ENCODE peak calls at places on chromosomes 3 and 15, in four cellular contexts. One of them, this sample, is unnamed.

GRCh38 chr15:39409876-39410505 is 170.9 kb upstream of the THBS1 start:
- DNase-seq in sigmoid colon: no peak
- DNase-seq in GM12878: no peak
- DNase-seq in suprapubic skin: no peak
- DNase-seq in this sample: no peak

GRCh38 chr3:173938159-173938558 is 540.6 kb downstream of the NLGN1 start:
- DNase-seq in sigmoid colon: no peak
- DNase-seq in GM12878: no peak
- DNase-seq in suprapubic skin: no peak
- DNase-seq in this sample: no peak

GRCh38 chr15:52466134-52466701 is 62.5 kb downstream of the MYO5A start:
- DNase-seq in sigmoid colon: peak; percentile 68
- DNase-seq in GM12878: peak; percentile 97
- DNase-seq in suprapubic skin: no peak
- DNase-seq in this sample: no peak

GRCh38 chr3:63934041-63934440 is 21.9 kb upstream of the SCAANT1 start:
- DNase-seq in sigmoid colon: no peak
- DNase-seq in GM12878: no peak
- DNase-seq in suprapubic skin: no peak
- DNase-seq in this sample: no peak

GRCh38 chr3:113659121-113659531 is 37.3 kb downstream of the USF3 start:
- DNase-seq in sigmoid colon: no peak
- DNase-seq in GM12878: no peak
- DNase-seq in suprapubic skin: no peak
- DNase-seq in this sample: no peak

GRCh38 chr15:70855764-70856163 is 1.8 kb upstream of the LARP6 start:
- DNase-seq in sigmoid colon: no peak
- DNase-seq in GM12878: peak; percentile 39
- DNase-seq in suprapubic skin: no peak
- DNase-seq in this sample: no peak

GRCh38 chr15:51332211-51333147 is 5.9 kb downstream of the CYP19A1 start:
- DNase-seq in sigmoid colon: no peak
- DNase-seq in GM12878: no peak
- DNase-seq in suprapubic skin: no peak
- DNase-seq in this sample: peak; percentile 32

GRCh38 chr15:61759639-61760038 is 300.6 kb downstream of the VPS13C start:
- DNase-seq in sigmoid colon: no peak
- DNase-seq in GM12878: no peak
- DNase-seq in suprapubic skin: no peak
- DNase-seq in this sample: no peak

GRCh38 chr3:188191460-188191859 is 37.5 kb downstream of the LPP start:
- DNase-seq in sigmoid colon: no peak
- DNase-seq in GM12878: no peak
- DNase-seq in suprapubic skin: no peak
- DNase-seq in this sample: no peak

GRCh38 chr15:51386029-51386428 is 44.6 kb downstream of the GLDN start:
- DNase-seq in sigmoid colon: no peak
- DNase-seq in GM12878: no peak
- DNase-seq in suprapubic skin: no peak
- DNase-seq in this sample: no peak

GRCh38 chr3:36297195-36297594 is 83.1 kb upstream of the STAC start:
- DNase-seq in sigmoid colon: no peak
- DNase-seq in GM12878: no peak
- DNase-seq in suprapubic skin: no peak
- DNase-seq in this sample: no peak

GRCh38 chr3:148036331-148036881 is 627.2 kb downstream of the ZIC1 start:
- DNase-seq in sigmoid colon: no peak
- DNase-seq in GM12878: no peak
- DNase-seq in suprapubic skin: no peak
- DNase-seq in this sample: no peak

GRCh38 chr3:148737104-148737525 is 39.4 kb downstream of the AGTR1 start:
- DNase-seq in sigmoid colon: no peak
- DNase-seq in GM12878: no peak
- DNase-seq in suprapubic skin: no peak
- DNase-seq in this sample: no peak

GRCh38 chr15:67105065-67105951 is 39.9 kb downstream of the SMAD3 start:
- DNase-seq in sigmoid colon: peak; percentile 83
- DNase-seq in GM12878: no peak
- DNase-seq in suprapubic skin: peak; percentile 75
- DNase-seq in this sample: no peak

GRCh38 chr3:9414822-9415221 is 17.4 kb downstream of the SETD5 start:
- DNase-seq in sigmoid colon: no peak
- DNase-seq in GM12878: no peak
- DNase-seq in suprapubic skin: no peak
- DNase-seq in this sample: no peak

GRCh38 chr15:65937476-65937875 is 68.2 kb downstream of the RAB11A start:
- DNase-seq in sigmoid colon: no peak
- DNase-seq in GM12878: no peak
- DNase-seq in suprapubic skin: no peak
- DNase-seq in this sample: no peak

GRCh38 chr3:111392911-111393351 is 149.1 kb upstream of the CD96 start:
- DNase-seq in sigmoid colon: no peak
- DNase-seq in GM12878: no peak
- DNase-seq in suprapubic skin: no peak
- DNase-seq in this sample: no peak

GRCh38 chr3:155550386-155550785 is 194.5 kb downstream of the PLCH1 start:
- DNase-seq in sigmoid colon: no peak
- DNase-seq in GM12878: no peak
- DNase-seq in suprapubic skin: no peak
- DNase-seq in this sample: no peak

GRCh38 chr3:108153451-108153981 is 62.7 kb upstream of the CD47 start:
- DNase-seq in sigmoid colon: no peak
- DNase-seq in GM12878: no peak
- DNase-seq in suprapubic skin: no peak
- DNase-seq in this sample: peak; percentile 35

GRCh38 chr15:39587910-39588530 is 7.1 kb downstream of the THBS1 start:
- DNase-seq in sigmoid colon: no peak
- DNase-seq in GM12878: no peak
- DNase-seq in suprapubic skin: no peak
- DNase-seq in this sample: no peak

GRCh38 chr3:29281265-29282228 is 676 bp downstream of the RBMS3 start:
- DNase-seq in sigmoid colon: peak; percentile 69
- DNase-seq in GM12878: peak; percentile 63
- DNase-seq in suprapubic skin: no peak
- DNase-seq in this sample: no peak

GRCh38 chr3:46186856-46187700 is 21.0 kb downstream of the CCR1 start:
- DNase-seq in sigmoid colon: no peak
- DNase-seq in GM12878: peak; percentile 87
- DNase-seq in suprapubic skin: no peak
- DNase-seq in this sample: no peak

DNA sequence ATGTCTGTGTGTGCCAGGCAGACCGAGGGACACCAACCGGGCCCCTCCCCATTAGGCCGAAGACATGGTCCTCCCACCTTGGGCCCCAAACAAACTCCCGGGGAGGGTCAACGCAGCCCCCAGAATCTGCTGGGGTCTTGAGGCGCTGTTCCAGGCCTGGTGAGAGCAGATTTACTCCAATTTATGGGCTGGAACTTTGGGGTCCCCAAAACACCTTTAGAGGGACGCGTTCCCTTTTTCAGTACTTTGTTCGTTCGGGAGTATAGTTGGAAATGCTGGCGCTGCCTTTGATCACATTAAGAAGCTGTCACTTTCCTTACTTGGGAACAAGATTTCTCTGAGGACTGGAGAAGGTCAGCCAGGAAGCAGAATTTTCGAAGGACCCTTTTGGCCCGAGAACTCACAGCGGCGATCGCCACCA is 2.3 kb downstream of the GATA2 start:
- DNase-seq in sigmoid colon: no peak
- DNase-seq in GM12878: no peak
- DNase-seq in suprapubic skin: no peak
- DNase-seq in this sample: no peak
- H3K4me3 ChIP-seq in sigmoid colon: no peak overlapping the region
- H3K4me3 ChIP-seq in GM12878: no peak overlapping the region
- H3K4me3 ChIP-seq in suprapubic skin: peak overlapping the region; percentile 68
- H3K4me3 ChIP-seq in this sample: peak overlapping the region; percentile 69

DNA sequence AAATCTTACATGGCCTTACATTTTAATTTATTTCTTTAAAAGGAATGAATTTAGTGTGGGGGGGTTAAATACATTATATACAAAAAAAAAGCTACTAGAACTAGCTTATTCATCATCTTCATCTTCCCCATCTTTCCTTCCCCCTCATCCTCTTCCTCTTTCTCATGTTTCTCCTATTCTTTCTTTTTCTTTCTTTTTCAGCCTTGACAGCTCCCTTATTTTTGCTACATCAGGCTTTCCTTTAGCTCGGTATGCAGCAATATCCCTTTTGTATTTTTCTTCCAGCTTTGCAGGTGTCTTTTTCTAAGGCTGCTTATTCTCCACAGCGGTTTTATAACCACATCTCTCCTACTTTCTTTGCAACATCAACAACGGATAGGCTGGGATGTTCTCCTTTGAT is 41.3 kb upstream of the PDE8A start:
- DNase-seq in sigmoid colon: no peak
- DNase-seq in GM12878: no peak
- DNase-seq in suprapubic skin: no peak
- DNase-seq in this sample: no peak
- TF ChIP-seq EP300 in sigmoid colon: no peak
- TF ChIP-seq EP300 in GM12878: no peak
- TF ChIP-seq EP300 in suprapubic skin: no peak
- TF ChIP-seq EP300 in this sample: no peak

GRCh38 chr3:106728315-106728821 is 648.9 kb upstream of the CCDC54 start:
- DNase-seq in sigmoid colon: no peak
- DNase-seq in GM12878: no peak
- DNase-seq in suprapubic skin: no peak
- DNase-seq in this sample: no peak
- H3K4me3 ChIP-seq in sigmoid colon: no peak overlapping the region
- H3K4me3 ChIP-seq in GM12878: no peak overlapping the region
- H3K4me3 ChIP-seq in suprapubic skin: no peak overlapping the region
- H3K4me3 ChIP-seq in this sample: no peak overlapping the region

GRCh38 chr3:106006001-106006400 is 137.2 kb upstream of the CBLB start:
- DNase-seq in sigmoid colon: no peak
- DNase-seq in GM12878: no peak
- DNase-seq in suprapubic skin: no peak
- DNase-seq in this sample: no peak

GRCh38 chr3:106006571-106006970 is 137.8 kb upstream of the CBLB start:
- DNase-seq in sigmoid colon: no peak
- DNase-seq in GM12878: no peak
- DNase-seq in suprapubic skin: no peak
- DNase-seq in this sample: no peak

GRCh38 chr3:106004841-106005240 is 136.0 kb upstream of the CBLB start:
- DNase-seq in sigmoid colon: no peak
- DNase-seq in GM12878: no peak
- DNase-seq in suprapubic skin: no peak
- DNase-seq in this sample: no peak

GRCh38 chr3:106001923-106002322 is 133.1 kb upstream of the CBLB start:
- DNase-seq in sigmoid colon: no peak
- DNase-seq in GM12878: no peak
- DNase-seq in suprapubic skin: no peak
- DNase-seq in this sample: no peak

DNA sequence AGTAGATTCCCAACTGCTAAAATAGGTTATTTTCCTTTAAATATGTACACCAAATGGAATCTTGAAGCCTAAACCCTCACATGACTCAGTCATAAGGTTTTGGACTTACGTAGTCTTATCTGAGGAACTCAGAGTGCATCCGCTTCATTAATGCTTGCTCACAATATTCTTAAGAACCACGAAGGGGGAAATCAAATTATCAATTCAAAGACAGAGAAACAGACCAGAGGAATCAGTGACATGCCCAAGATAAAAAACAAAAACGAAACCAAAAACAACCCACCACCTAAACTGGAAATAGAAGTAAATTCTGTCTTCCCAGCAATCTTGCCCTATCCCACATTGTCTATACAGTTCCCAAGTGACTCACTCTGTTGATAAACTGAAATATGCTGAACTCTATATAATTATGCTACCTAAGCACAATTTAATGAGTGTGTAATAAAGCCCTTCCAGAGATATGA is 135.4 kb upstream of the CBLB start:
- DNase-seq in sigmoid colon: no peak
- DNase-seq in GM12878: no peak
- DNase-seq in suprapubic skin: no peak
- DNase-seq in this sample: no peak
- TF ChIP-seq EP300 in sigmoid colon: no peak
- TF ChIP-seq EP300 in GM12878: no peak
- TF ChIP-seq EP300 in suprapubic skin: no peak
- TF ChIP-seq EP300 in this sample: no peak

DNA sequence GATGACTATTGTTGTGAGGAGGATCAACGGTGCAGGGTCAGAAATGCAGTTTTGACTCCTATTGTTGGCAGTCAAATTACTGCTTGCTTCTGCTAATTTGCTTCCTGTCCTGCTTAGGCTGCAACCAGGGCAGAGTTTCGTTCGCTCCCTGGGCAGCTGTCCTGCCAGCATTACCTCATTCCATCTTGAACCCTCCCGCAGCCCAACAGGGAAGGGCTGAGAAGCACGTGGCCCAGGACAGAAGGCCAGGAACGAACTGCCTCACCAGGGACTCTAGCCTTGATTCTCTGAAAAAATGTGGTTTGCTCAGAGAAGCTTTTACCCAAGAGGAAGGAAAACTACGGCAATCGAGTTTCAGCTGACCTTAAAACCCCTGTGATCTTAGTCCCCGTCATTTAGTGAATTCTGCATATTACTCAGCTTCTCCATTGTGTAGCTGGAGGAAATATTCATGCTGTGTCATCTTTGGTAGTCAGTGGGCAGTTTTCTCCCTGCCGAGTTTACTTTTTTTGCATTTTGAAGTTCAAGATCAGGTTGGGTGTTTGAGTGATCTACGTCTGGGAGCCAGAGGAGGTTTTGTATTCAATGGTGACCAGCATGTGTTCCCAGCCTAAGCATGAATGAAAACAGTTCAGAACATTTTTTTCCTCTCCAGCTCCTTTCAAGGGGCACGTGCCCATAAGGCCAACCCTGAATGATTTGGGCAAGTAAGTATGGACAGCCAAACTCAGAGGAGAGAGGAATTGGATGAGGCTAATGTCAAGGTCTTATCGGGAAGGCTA is 23.0 kb downstream of the TLNRD1 start:
- DNase-seq in sigmoid colon: peak; percentile 89
- DNase-seq in GM12878: peak; percentile 97
- DNase-seq in suprapubic skin: peak; percentile 91
- DNase-seq in this sample: no peak
- H3K4me3 ChIP-seq in sigmoid colon: no peak overlapping the region
- H3K4me3 ChIP-seq in GM12878: peak overlapping the region; percentile 22
- H3K4me3 ChIP-seq in suprapubic skin: no peak overlapping the region
- H3K4me3 ChIP-seq in this sample: no peak overlapping the region

GRCh38 chr3:101824691-101825090 is 24.6 kb upstream of the NFKBIZ start:
- DNase-seq in sigmoid colon: no peak
- DNase-seq in GM12878: no peak
- DNase-seq in suprapubic skin: no peak
- DNase-seq in this sample: no peak
- TF ChIP-seq EP300 in sigmoid colon: no peak
- TF ChIP-seq EP300 in GM12878: no peak
- TF ChIP-seq EP300 in suprapubic skin: no peak
- TF ChIP-seq EP300 in this sample: no peak

DNA sequence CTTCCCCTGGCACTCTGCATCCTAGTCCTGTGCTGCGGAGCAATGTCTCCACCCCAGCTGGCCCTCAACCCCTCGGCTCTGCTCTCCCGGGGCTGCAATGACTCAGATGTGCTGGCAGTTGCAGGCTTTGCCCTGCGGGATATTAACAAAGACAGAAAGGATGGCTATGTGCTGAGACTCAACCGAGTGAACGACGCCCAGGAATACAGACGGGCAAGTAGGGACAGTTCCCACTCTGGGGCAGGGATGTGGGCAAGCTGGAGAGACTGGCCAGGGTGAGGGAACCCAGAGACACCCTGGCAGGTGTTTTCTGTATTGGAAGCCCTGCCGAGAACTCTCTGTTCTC is 247 bp downstream of the FETUB start:
- DNase-seq in sigmoid colon: no peak
- DNase-seq in GM12878: no peak
- DNase-seq in suprapubic skin: no peak
- DNase-seq in this sample: peak; percentile 29
- H3K4me3 ChIP-seq in sigmoid colon: no peak overlapping the region
- H3K4me3 ChIP-seq in GM12878: no peak overlapping the region
- H3K4me3 ChIP-seq in suprapubic skin: no peak overlapping the region
- H3K4me3 ChIP-seq in this sample: no peak overlapping the region